ENCODE peak calls at places on chromosome 12, in nine cellular contexts. H is A549, U is stomach, V is spleen, C is ovary, T is H1, Q is heart left ventricle, S is H54, X is IMR-90. D is an unnamed sample.

GRCh38 chr12:96208801-96209534 is 14.8 kb downstream of the ELK3 start:
- DNase-seq in H (no peak), U (no peak), V (peak), C (no peak), T (no peak), Q (no peak), S (no peak), X (no peak), D (no peak)

GRCh38 chr12:20127401-20127800 is 240.9 kb upstream of the PDE3A start:
- DNase-seq in H (no peak), U (no peak), V (no peak), C (no peak), T (no peak), Q (no peak), S (no peak), X (no peak), D (no peak)

GRCh38 chr12:52522346-52523011 is 2.3 kb upstream of the KRT5 start:
- DNase-seq in H (no peak), U (no peak), V (no peak), C (no peak), T (peak), Q (no peak), S (peak), X (no peak), D (no peak)

GRCh38 chr12:107317751-107318553 is 224.6 kb upstream of the CRY1 start:
- DNase-seq in H (peak), U (peak), V (peak), C (no peak), T (peak), Q (peak), S (peak), X (peak), D (no peak)

GRCh38 chr12:28034271-28034670 is 61.7 kb upstream of the PTHLH start:
- DNase-seq in H (no peak), U (no peak), V (no peak), C (no peak), T (no peak), Q (no peak), S (no peak), X (no peak), D (no peak)

GRCh38 chr12:90945070-90945649 is 9.8 kb downstream of the CCER1 start:
- DNase-seq in H (peak), U (no peak), V (no peak), C (no peak), T (no peak), Q (no peak), S (peak), X (peak), D (no peak)

GRCh38 chr12:129844662-129845061 is 59.2 kb downstream of the TMEM132D start:
- DNase-seq in H (no peak), U (no peak), V (no peak), C (no peak), T (no peak), Q (no peak), S (no peak), X (no peak), D (no peak)

GRCh38 chr12:14514154-14514842 is 53.4 kb downstream of the PLBD1 start:
- DNase-seq in H (peak), U (peak), V (no peak), C (no peak), T (no peak), Q (peak), S (no peak), X (peak), D (peak)

GRCh38 chr12:39367494-39367893 is 75.4 kb downstream of the KIF21A start:
- DNase-seq in H (no peak), U (no peak), V (no peak), C (no peak), T (no peak), Q (no peak), S (no peak), X (no peak), D (no peak)

GRCh38 chr12:6323340-6323994 is 13.0 kb downstream of the PLEKHG6 start:
- DNase-seq in H (peak), U (peak), V (peak), C (no peak), T (no peak), Q (peak), S (peak), X (peak), D (no peak)

GRCh38 chr12:26298785-26299621 is 103.6 kb downstream of the SSPN start:
- DNase-seq in H (peak), U (no peak), V (no peak), C (no peak), T (no peak), Q (no peak), S (peak), X (peak), D (peak)

GRCh38 chr12:62787606-62788005 is 147.3 kb downstream of the PPM1H start:
- DNase-seq in H (peak), U (no peak), V (no peak), C (no peak), T (no peak), Q (no peak), S (no peak), X (no peak), D (no peak)

GRCh38 chr12:55899035-55899434 is 28.7 kb downstream of the PYM1 start:
- DNase-seq in H (no peak), U (no peak), V (no peak), C (no peak), T (no peak), Q (no peak), S (no peak), X (peak), D (no peak)

GRCh38 chr12:82931349-82932116 is 244.8 kb downstream of the TMTC2 start:
- DNase-seq in H (no peak), U (no peak), V (no peak), C (no peak), T (no peak), Q (no peak), S (no peak), X (no peak), D (no peak)

DNA sequence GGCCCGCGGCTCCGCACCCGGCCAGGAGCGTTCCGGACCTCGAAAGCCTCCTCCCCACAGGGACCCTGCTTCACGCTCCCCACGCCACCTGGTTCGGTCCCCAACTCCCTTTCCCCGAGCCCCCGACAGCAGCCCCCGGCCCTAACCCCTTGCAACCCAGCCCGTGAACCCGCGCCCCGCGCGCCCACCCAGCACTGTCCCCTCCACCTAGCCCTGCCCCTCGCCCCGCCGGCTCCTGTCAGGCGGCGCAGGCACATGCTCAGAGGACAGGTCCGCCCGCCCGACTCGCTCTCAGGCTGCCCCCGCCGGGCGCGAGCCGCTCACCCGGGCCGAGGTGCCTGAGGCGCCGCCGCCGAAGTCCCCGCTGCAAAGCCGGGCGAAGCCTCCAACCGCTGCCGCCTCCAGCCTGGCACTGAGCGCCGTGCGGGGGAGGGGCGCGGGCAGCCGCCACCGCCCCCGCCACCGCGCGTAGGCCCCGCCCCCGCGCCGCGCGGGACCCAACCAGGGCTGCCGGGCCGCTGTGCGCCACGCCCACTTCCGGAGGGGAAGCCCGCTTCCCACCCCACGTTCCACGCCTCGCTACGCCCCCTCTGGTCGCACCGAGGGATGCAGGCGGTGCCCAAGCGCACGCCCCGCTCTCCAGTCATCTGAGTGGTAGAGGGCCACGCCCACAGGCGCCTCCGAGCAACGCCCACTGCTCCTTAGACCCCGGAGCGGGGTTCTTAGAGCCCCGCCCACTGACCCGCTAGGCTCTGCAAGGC is at the start of gene CORO1C:
- DNase-seq in H (peak), U (peak), V (peak), C (peak), T (peak), Q (peak), S (peak), X (peak), D (peak)
- TF ChIP-seq POLR2A in H (peak), U (peak), V (no peak), C (peak), T (peak), Q (peak), S (peak), X (peak), D (peak)

GRCh38 chr12:92132282-92132681 is 13.4 kb downstream of the BTG1 start:
- DNase-seq in H (no peak), U (no peak), V (no peak), C (no peak), T (no peak), Q (no peak), S (no peak), X (no peak), D (no peak)
- TF ChIP-seq POLR2A in H (no peak), U (no peak), V (no peak), C (no peak), T (no peak), Q (no peak), S (no peak), X (no peak), D (peak)

DNA sequence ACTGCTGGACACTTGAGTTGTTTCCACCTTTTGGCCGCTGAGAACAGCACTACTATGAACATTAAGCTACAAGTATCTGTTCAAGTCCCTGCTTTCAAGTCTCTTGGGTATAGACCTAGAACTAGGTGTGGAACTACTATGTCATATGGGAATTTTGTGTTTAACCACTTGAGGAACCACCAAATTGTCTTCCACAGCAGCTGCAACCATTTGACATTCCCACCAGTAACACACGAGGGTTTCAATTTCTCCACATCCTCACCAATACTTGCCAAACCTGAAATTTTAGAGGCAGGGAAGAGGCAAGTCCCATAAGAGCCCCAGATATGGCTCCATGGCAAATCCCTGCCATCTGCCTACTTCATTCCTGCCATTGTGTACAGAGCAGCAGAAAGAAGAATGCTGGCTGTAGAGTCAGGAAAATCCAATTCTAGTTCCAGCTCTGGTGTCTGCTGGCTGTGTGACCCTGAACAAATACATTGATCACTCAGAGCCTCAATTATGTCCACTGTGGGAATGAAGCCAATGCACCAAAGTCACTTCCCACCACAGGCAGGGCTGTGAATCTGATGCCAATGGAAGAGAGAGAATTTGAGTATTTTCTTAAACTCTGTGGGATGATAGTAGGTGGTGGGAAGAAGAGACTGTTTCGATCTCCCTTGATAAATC is 17.8 kb downstream of the PITPNM2 start:
- DNase-seq in H (no peak), U (no peak), V (peak), C (no peak), T (no peak), Q (no peak), S (no peak), X (no peak), D (no peak)
- TF ChIP-seq POLR2A in H (no peak), U (no peak), V (no peak), C (no peak), T (no peak), Q (no peak), S (no peak), X (no peak), D (no peak)

GRCh38 chr12:125065021-125065752 is at the start of gene AACS:
- DNase-seq in H (peak), U (peak), V (peak), C (peak), T (peak), Q (peak), S (peak), X (peak), D (peak)
- TF ChIP-seq POLR2A in H (peak), U (no peak), V (no peak), C (no peak), T (peak), Q (peak), S (peak), X (peak), D (peak)

GRCh38 chr12:69329669-69330428 is 18.3 kb upstream of the LYZ start:
- DNase-seq in H (peak), U (no peak), V (no peak), C (no peak), T (no peak), Q (no peak), S (no peak), X (no peak), D (no peak)
- TF ChIP-seq POLR2A in H (no peak), U (no peak), V (no peak), C (no peak), T (no peak), Q (no peak), S (no peak), X (no peak), D (no peak)

GRCh38 chr12:114668151-114668891 is 15.7 kb downstream of the TBX3 start:
- DNase-seq in H (peak), U (peak), V (peak), C (peak), T (peak), Q (peak), S (peak), X (peak), D (no peak)
- TF ChIP-seq POLR2A in H (no peak), U (no peak), V (no peak), C (peak), T (no peak), Q (no peak), S (no peak), X (peak), D (no peak)

DNA sequence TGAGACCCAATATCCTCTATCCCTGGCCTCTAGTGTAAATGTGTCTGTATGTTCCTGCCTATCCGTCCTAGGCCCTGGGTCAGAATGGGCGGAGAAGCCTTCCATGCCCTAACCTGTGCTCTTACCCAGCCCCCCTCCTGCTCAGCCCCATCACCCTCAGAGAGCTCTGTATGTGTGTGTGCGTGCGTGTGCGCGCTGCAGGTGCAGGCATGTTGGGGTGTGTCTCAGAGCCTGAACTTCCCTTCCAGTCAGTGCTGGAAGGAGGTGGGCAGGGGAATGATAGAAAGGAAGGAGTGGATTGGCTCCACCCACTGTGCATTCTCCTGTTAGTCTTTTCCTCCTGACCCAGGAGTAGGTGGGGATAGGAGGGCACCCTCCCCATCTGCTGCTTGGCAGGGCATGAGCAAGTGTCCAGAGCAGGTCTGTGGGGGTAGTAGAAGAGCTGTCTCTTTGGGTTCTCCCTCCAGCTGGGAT is 7.2 kb downstream of the NAB2 start:
- DNase-seq in H (no peak), U (no peak), V (no peak), C (no peak), T (no peak), Q (peak), S (no peak), X (no peak), D (no peak)
- TF ChIP-seq POLR2A in H (no peak), U (no peak), V (no peak), C (no peak), T (no peak), Q (no peak), S (no peak), X (peak), D (no peak)

DNA sequence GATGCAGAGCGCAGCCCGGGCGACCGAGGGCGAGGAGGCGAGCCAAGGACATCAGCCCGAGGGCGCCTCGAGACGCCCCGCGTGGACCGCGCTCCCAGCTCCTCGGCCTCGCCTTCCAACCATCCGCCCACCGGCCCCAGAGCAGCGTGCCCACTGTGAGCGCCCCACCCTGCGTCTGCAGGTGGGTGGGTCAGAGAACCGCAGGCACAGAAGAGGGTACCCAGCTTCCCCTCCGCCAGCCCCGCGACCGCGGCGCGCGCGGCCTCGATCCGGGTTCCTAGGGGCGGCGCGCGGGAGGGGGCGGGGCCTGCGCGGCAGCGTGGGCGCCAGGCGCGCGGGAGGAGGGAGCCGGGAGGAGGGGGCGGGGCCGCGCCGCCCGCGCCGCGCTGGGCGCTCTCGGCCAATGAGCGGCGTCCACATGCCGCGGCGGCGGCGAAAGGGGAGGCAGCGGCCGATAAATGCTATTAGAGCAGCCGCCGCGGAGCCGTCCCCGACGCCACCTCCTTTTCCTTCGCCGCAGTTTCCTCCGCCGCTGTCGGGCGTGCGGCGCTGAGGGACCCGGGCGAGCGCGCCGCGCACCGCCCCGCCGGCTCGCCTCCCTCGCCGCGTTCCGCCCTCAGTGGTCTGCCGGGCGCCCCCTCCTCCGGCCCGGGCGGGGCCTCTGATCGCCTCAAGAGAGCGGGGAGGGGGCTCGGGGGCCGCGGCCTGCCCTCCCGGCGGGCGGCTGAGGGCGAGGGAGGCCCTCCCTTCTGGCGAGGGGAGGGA is at the start of gene ATP2A2:
- DNase-seq in H (peak), U (peak), V (peak), C (peak), T (peak), Q (peak), S (peak), X (peak), D (peak)
- TF ChIP-seq POLR2A in H (peak), U (peak), V (no peak), C (peak), T (peak), Q (peak), S (peak), X (peak), D (peak)

GRCh38 chr12:109157986-109158385 is 41.6 kb downstream of the ACACB start:
- DNase-seq in H (no peak), U (no peak), V (no peak), C (no peak), T (no peak), Q (no peak), S (no peak), X (no peak), D (no peak)

GRCh38 chr12:109153711-109154434 is 37.5 kb downstream of the ACACB start:
- DNase-seq in H (no peak), U (peak), V (peak), C (no peak), T (no peak), Q (no peak), S (no peak), X (no peak), D (no peak)

GRCh38 chr12:109156036-109156435 is 39.6 kb downstream of the ACACB start:
- DNase-seq in H (no peak), U (no peak), V (no peak), C (no peak), T (no peak), Q (no peak), S (no peak), X (no peak), D (no peak)

GRCh38 chr12:109156586-109156985 is 40.2 kb downstream of the ACACB start:
- DNase-seq in H (no peak), U (no peak), V (no peak), C (no peak), T (no peak), Q (no peak), S (no peak), X (no peak), D (no peak)

DNA sequence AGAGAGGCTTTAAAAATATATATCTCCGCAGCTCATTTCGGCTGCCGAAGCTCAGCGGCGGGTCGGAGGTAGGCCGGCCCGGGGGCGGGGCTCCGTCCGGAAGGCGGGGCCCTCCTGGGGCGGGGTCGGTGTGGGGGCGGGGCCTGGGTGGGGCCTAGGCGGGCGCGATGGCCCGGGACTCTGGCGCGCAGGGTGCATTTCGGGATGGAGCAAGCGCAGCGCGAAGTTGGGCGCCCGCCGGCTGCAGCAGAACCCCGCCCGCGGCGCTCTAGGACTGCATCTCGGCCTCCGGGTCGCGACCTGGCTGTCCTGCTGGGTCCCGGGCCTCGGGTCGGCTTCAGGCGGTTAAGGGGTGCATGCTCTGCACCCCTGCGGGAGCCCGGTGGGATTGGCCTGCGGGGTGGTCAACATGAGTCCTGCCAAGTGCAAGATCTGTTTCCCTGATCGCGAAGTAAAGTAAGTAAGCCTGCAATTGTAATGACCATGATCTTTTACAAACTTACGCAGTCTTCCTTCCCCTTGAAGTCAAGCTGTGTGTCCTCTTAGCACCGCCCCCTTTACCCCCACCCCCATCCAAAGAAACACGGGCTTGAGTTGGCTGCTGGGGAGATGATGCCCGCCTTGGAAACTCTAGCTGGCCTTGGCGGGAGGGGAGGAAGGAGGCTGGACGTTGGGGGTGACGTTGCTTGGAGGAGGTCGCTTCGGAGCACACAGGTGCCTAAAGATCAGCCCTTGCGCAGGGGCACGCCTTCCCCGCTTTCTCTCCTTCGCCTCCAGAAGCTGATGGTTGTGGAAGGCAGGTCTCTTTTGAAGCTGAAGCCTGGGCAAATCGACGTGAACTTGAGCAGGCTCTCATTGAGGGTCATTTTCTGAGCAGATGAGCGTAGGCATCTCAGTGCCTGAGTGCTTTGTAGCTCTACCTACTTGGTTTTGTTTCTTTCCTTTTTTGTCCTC is 38.4 kb downstream of the ACACB start:
- DNase-seq in H (peak), U (peak), V (peak), C (peak), T (peak), Q (peak), S (peak), X (peak), D (peak)
- TF ChIP-seq POLR2A in H (peak), U (no peak), V (no peak), C (peak), T (peak), Q (peak), S (peak), X (no peak), D (no peak)

D was measured in GM12892.